ENCODE peak calls at places on chromosome 3, in four cellular contexts. Y, W, J and R are unnamed samples.

GRCh38 chr3:45366305-45366704 is 22.1 kb upstream of the LARS2 start:
- DNase-seq in Y (no peak), J (no peak), W (no peak), R (no peak)

GRCh38 chr3:193975072-193975535 is 160.8 kb upstream of the HES1 start:
- DNase-seq in Y (no peak), W (no peak), J (no peak), R (no peak)

GRCh38 chr3:148943531-148944200 is 47.7 kb upstream of the GYG1 start:
- DNase-seq in J (no peak), W (peak), Y (no peak), R (no peak)

GRCh38 chr3:64488938-64489337 is 198.9 kb downstream of the ADAMTS9 start:
- DNase-seq in J (no peak), Y (no peak), W (no peak), R (no peak)

GRCh38 chr3:55984631-55985030 is 483.6 kb downstream of the ERC2 start:
- DNase-seq in Y (no peak), J (no peak), W (no peak), R (no peak)

GRCh38 chr3:189222927-189223706 is 51.3 kb downstream of the TPRG1 start:
- DNase-seq in W (no peak), Y (no peak), J (no peak), R (no peak)

GRCh38 chr3:49124991-49125670 is 4.5 kb upstream of the USP19 start:
- DNase-seq in W (no peak), Y (no peak), J (no peak), R (no peak)

GRCh38 chr3:135007622-135008021 is 212.6 kb downstream of the EPHB1 start:
- DNase-seq in J (no peak), W (no peak), Y (no peak), R (no peak)

GRCh38 chr3:175187586-175187985 is 328.5 kb downstream of the NAALADL2 start:
- DNase-seq in Y (no peak), J (no peak), W (no peak), R (no peak)

GRCh38 chr3:172194702-172195392 is 155.5 kb downstream of the FNDC3B start:
- DNase-seq in Y (no peak), W (no peak), J (no peak), R (no peak)

GRCh38 chr3:71064288-71064975 is 519.1 kb downstream of the FOXP1 start:
- DNase-seq in Y (peak), J (peak), W (peak), R (no peak)

GRCh38 chr3:71208273-71209095 is 375.0 kb downstream of the FOXP1 start:
- DNase-seq in W (peak), J (no peak), Y (no peak), R (no peak)

GRCh38 chr3:181311186-181311585 is 321.6 kb upstream of the DNAJC19 start:
- DNase-seq in J (no peak), Y (no peak), W (no peak), R (no peak)

GRCh38 chr3:188119846-188120245 is 34.1 kb upstream of the LPP start:
- DNase-seq in Y (no peak), J (no peak), W (no peak), R (no peak)

GRCh38 chr3:59334585-59334984 is 284.8 kb upstream of the CFAP20DC start:
- DNase-seq in J (no peak), W (peak), Y (no peak), R (no peak)

GRCh38 chr3:172844428-172844827 is 93.9 kb downstream of the ECT2 start:
- DNase-seq in J (no peak), Y (no peak), W (no peak), R (no peak)

GRCh38 chr3:128170866-128171516 is 17.7 kb downstream of the EEFSEC start:
- DNase-seq in Y (no peak), J (no peak), W (peak), R (no peak)

GRCh38 chr3:133444071-133444774 is 44.4 kb downstream of the BFSP2 start:
- DNase-seq in W (peak), J (no peak), Y (no peak), R (no peak)

GRCh38 chr3:76500746-76501275 is 539.1 kb upstream of the ROBO2 start:
- DNase-seq in W (peak), Y (no peak), J (no peak), R (no peak)

GRCh38 chr3:193776626-193777025 is 183.6 kb downstream of the OPA1 start:
- DNase-seq in Y (no peak), J (no peak), W (no peak), R (no peak)

GRCh38 chr3:11775493-11775892 is 71.2 kb downstream of the TAMM41 start:
- DNase-seq in J (no peak), W (no peak), Y (no peak), R (no peak)

GRCh38 chr3:60207833-60208367 is 1043.4 kb downstream of the FHIT start:
- DNase-seq in W (peak), J (no peak), Y (no peak), R (no peak)

GRCh38 chr3:178451799-178452198 is 84.4 kb upstream of the KCNMB2 start:
- DNase-seq in Y (no peak), J (no peak), W (no peak), R (no peak)

GRCh38 chr3:58824285-58824684 is 157.7 kb upstream of the FAM3D start:
- DNase-seq in W (peak), Y (no peak), J (no peak), R (no peak)

DNA sequence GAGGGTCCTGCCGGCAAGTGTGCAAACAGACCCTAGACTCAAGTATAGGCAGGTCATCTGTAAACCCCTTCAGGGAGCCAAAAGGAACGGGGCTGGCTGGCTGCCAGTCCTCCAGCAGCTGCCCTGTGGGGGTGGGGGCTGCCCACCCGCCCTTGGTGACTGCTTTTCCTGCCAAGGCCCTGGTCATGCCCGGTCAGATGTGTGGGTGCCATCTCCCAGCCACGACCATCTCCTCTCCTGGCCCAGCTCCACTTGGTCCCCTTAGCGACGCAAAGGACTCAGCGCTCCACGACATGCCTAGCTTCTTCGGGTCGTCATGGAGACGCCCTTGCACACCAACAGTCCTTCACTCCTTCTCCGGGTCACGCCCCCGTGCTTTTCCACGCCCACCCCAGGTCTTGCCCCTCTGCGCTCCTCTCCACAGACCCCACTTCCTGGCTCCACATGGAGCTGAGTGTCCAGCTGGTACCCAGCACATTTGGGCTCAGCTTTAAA is 2.4 kb downstream of the MUC4 start:
- DNase-seq in W (no peak), Y (no peak), J (no peak), R (no peak)
- H3K27ac ChIP-seq in W (no peak), Y (no peak), J (no peak), R (no peak)

GRCh38 chr3:123158330-123158729 is 43.4 kb upstream of the SEC22A start:
- DNase-seq in W (no peak), J (no peak), Y (no peak), R (no peak)

GRCh38 chr3:123159926-123160635 is 41.7 kb upstream of the SEC22A start:
- DNase-seq in W (no peak), Y (no peak), J (no peak), R (no peak)

GRCh38 chr3:123157598-123158287 is 44.0 kb upstream of the SEC22A start:
- DNase-seq in Y (no peak), J (no peak), W (no peak), R (no peak)

GRCh38 chr3:123157209-123157597 is 44.5 kb upstream of the SEC22A start:
- DNase-seq in W (no peak), J (no peak), Y (no peak), R (no peak)

DNA sequence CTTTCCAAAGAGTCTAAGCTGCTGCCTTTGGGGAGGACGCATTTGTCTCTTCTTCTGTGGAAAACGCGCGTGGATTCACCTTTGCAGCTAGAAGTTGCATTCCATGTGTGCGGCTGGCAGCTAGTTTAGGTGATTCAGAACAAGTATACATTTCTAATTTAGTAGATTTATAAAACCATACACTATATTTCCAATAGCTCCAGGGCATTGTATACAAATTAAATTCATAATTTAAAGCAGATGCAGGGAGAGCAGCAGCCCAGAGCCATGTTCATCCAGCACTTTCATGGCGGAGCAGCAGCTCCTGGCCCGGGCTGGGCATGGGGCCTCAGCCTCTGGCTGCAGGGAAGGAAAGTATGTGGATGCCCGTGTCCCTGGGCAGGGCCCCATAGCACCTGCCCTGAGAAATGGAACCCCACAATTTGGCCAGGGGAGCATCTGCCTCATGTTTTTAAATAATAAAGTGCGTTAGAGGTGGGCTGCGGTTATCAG is 42.8 kb upstream of the SEC22A start:
- DNase-seq in Y (no peak), W (no peak), J (no peak), R (no peak)
- H3K27ac ChIP-seq in Y (no peak), W (no peak), J (no peak), R (no peak)

GRCh38 chr3:98968824-98969223 is 67.3 kb upstream of the DCBLD2 start:
- DNase-seq in W (no peak), J (no peak), Y (no peak), R (no peak)

GRCh38 chr3:98966862-98967554 is 65.5 kb upstream of the DCBLD2 start:
- DNase-seq in Y (no peak), W (no peak), J (no peak), R (no peak)

GRCh38 chr3:98966434-98966833 is 64.9 kb upstream of the DCBLD2 start:
- DNase-seq in W (no peak), Y (no peak), J (no peak), R (no peak)

GRCh38 chr3:98968347-98968746 is 66.9 kb upstream of the DCBLD2 start:
- DNase-seq in W (no peak), Y (no peak), J (no peak), R (no peak)

GRCh38 chr3:98967758-98968157 is 66.3 kb upstream of the DCBLD2 start:
- DNase-seq in J (no peak), Y (no peak), W (no peak), R (no peak)
- H3K27ac ChIP-seq in J (no peak), Y (no peak), W (no peak), R (no peak)

DNA sequence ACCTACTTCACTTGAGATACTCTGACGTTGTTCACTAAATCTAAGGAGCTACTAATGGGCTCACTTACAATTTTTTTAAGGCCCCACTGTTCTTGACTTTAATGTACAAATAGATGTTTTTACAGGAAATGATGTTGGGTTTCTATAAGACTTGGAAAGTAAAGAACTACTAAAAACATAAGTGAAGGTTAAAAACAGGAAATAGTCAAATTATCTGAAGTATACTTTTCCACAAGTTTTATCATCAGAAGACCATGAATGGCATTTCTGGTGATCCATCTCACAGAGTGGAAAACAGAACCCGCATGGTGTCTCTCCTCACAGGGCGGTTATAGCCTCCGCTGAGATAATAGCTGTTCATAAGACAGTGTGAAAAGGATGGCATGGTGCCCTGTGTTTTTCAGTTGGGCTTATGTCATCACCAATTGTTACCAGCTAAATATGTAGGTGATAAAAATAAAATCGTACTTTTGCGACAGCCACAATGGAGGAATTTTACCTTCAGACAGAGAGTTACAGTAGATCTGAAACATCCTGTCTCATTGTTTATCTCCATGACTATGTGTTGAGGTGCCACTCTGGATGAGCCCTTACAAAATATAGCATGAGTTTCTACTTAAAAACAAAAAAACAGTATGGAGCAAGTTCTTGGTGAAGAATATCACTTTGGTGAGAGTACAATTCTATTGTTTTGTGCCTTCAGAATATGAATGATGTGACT is 462.4 kb downstream of the RAP2B start:
- DNase-seq in Y (no peak), W (no peak), J (no peak), R (no peak)
- H3K27ac ChIP-seq in Y (no peak), W (no peak), J (no peak), R (no peak)

GRCh38 chr3:116020495-116020894 is 397.2 kb downstream of the GAP43 start:
- DNase-seq in W (no peak), Y (no peak), J (no peak), R (no peak)
- H3K27ac ChIP-seq in W (no peak), Y (no peak), J (no peak), R (no peak)

GRCh38 chr3:51966016-51966415 is 1.2 kb downstream of the PCBP4 start:
- DNase-seq in Y (no peak), J (no peak), W (no peak), R (no peak)

GRCh38 chr3:51967384-51968174 is at the start of gene PCBP4:
- DNase-seq in Y (no peak), W (peak), J (peak), R (no peak)

GRCh38 chr3:51966941-51967383 is 292 bp downstream of the PCBP4 start:
- DNase-seq in J (no peak), Y (no peak), W (no peak), R (no peak)

GRCh38 chr3:51968175-51968681 is 974 bp upstream of the PCBP4 start:
- DNase-seq in W (no peak), J (no peak), Y (no peak), R (no peak)

DNA sequence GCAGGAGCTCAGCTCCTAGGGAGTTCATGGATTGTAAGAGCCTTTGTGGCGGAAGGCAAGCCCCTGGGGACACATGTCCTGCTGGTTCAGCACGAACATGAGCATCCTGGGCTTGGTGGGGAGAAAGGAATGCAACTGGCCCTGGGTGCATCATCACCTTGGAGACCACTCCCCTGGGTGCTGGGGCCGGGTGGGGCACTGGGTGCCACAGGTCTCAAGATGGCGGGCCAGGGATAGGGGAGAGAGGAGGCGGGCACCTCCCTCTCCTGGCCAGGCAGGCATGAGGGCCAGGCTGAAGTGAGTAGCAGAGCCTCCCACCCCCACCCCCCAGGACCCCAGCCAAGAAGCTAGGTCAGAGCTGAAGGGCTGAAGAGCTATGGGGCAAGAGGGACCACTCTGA is 768 bp downstream of the PCBP4 start:
- DNase-seq in W (no peak), J (no peak), Y (no peak), R (no peak)
- H3K27ac ChIP-seq in W (peak), J (no peak), Y (no peak), R (peak)

GRCh38 chr3:32817561-32818430 is at the start of gene TRIM71:
- DNase-seq in J (no peak), W (no peak), Y (no peak), R (no peak)
- H3K27ac ChIP-seq in J (no peak), W (no peak), Y (no peak), R (no peak)